ENCODE peak calls at places on chromosomes 2 and 18, in ten cellular contexts. K is heart right ventricle; F is A549; B is AG04450; S is upper lobe of right lung; M is right atrium auricular region; Z is astrocyte; I is CD8-positive, alpha-beta T cell; V is K562; C is ovary. D is an unnamed sample.

GRCh38 chr18:159037-159652 is 788 bp downstream of the USP14 start:
- DNase-seq in K (no peak), C (no peak), V (no peak), Z (no peak), S (no peak), I (no peak), M (no peak), B (no peak), F (peak; percentile 18), D (no peak)

GRCh38 chr2:9813312-9814128 is 29.8 kb upstream of the TAF1B start:
- DNase-seq in S (peak; percentile 84), V (peak; percentile 87), Z (no peak), I (peak; percentile 34), K (peak; percentile 76), M (peak; percentile 77), F (peak; percentile 64), B (no peak), C (peak; percentile 83), D (peak; percentile 77)

GRCh38 chr2:216159646-216160045 is 50.5 kb downstream of the XRCC5 start:
- DNase-seq in F (no peak), V (no peak), I (no peak), M (no peak), K (no peak), B (no peak), C (no peak), S (no peak), Z (no peak), D (no peak)

GRCh38 chr2:25473758-25474335 is 132.1 kb upstream of the DNMT3A start:
- DNase-seq in F (no peak), C (peak; percentile 65), K (peak; percentile 20), S (no peak), M (no peak), Z (no peak), I (no peak), V (no peak), B (no peak), D (no peak)

GRCh38 chr18:46429649-46430224 is 227.3 kb downstream of the LOXHD1 start:
- DNase-seq in S (no peak), C (no peak), M (no peak), K (no peak), F (no peak), B (no peak), I (no peak), Z (no peak), V (no peak), D (no peak)

GRCh38 chr2:23555944-23556343 is 171.0 kb downstream of the KLHL29 start:
- DNase-seq in K (no peak), Z (no peak), I (no peak), B (no peak), F (no peak), V (no peak), C (no peak), M (no peak), S (no peak), D (no peak)

GRCh38 chr18:30280861-30281470 is 761.6 kb downstream of the DSC3 start:
- DNase-seq in I (no peak), B (peak; percentile 1), Z (peak; percentile 21), C (no peak), F (peak; percentile 31), M (no peak), V (peak; percentile 23), S (no peak), K (no peak), D (no peak)

GRCh38 chr2:105038383-105039061 is 653 bp downstream of the MRPS9 start:
- DNase-seq in C (no peak), M (no peak), I (no peak), Z (no peak), S (no peak), B (no peak), K (no peak), V (no peak), F (peak; percentile 1), D (no peak)

GRCh38 chr2:127656569-127657231 is 10.7 kb downstream of the GPR17 start:
- DNase-seq in Z (no peak), M (no peak), V (no peak), S (no peak), B (no peak), C (no peak), I (no peak), K (peak; percentile 32), F (no peak), D (peak; percentile 58)

GRCh38 chr18:80196528-80197320 is 50.6 kb downstream of the PARD6G start:
- DNase-seq in K (no peak), Z (peak; percentile 52), M (peak; percentile 53), C (no peak), B (no peak), F (no peak), I (no peak), S (no peak), V (no peak), D (no peak)

GRCh38 chr18:80198391-80198790 is 48.9 kb downstream of the PARD6G start:
- DNase-seq in I (no peak), Z (no peak), V (no peak), M (peak; percentile 21), K (no peak), S (no peak), B (no peak), F (no peak), C (no peak), D (no peak)

GRCh38 chr18:80194874-80195570 is 52.3 kb downstream of the PARD6G start:
- DNase-seq in B (no peak), C (no peak), F (no peak), Z (no peak), K (no peak), I (no peak), V (no peak), S (no peak), M (peak; percentile 56), D (no peak)

GRCh38 chr18:80198994-80199748 is 48.1 kb downstream of the PARD6G start:
- DNase-seq in S (no peak), Z (no peak), B (no peak), K (no peak), V (no peak), M (no peak), F (no peak), I (no peak), C (no peak), D (no peak)

DNA sequence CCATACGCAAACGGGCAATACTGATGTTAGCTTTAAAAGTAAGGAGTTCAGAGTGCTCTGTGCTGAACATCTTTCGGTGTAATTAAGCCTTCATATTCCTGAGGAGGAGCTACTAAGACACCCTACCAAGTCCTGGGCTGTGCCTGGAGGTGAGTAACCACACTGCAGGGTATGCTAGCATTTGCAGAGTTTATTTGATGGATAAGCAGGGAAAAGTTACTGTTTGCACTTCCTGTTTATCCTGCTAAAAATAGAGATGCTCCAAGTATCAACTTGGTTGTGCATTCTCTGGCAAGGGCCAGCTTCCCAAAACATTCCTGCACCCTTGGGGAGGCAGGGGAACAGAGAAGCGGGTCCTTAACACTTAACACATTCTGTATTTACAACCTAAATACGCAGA is 49.8 kb downstream of the PARD6G start:
- DNase-seq in S (no peak), I (no peak), M (peak; percentile 9), K (no peak), V (no peak), F (no peak), Z (no peak), B (no peak), C (no peak), D (no peak)
- TF ChIP-seq CTCF in S (no peak), I (no peak), M (no peak), K (no peak), V (no peak), F (no peak), Z (no peak), B (no peak), C (no peak), D (no peak)

DNA sequence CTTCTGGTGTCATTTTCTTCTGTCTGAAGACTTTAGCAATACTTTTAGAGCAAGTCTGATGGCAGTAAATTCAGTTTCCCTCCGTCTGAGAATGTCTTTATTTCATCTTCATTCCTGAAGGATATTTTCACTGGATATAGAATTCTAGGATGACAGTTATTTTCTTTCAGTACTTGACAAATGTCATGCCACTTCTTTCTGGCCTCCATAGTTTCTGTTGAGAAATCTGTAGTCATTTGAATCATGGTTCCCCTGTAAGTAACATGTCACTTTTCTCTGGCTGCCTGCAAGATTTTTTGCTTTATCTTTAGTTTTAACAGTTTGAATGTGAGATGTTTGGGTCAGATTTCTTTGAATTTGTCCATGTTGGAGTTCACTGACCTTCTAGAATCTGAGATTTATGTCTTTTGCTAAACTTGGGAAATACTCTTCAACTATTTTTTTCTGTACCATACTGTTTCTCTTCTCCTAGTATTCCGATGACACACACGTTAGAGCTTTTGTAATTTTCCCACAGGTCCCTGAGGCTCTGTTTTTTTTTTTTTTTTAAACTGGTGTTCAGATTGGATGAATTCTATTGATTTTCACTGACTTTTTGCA is 30.2 kb downstream of the RMND5A start:
- DNase-seq in S (no peak), B (no peak), K (no peak), M (no peak), I (no peak), C (no peak), F (peak; percentile 51), Z (no peak), V (no peak), D (no peak)
- TF ChIP-seq CTCF in S (no peak), B (no peak), K (no peak), M (no peak), I (no peak), C (no peak), F (no peak), Z (no peak), V (no peak), D (no peak)

DNA sequence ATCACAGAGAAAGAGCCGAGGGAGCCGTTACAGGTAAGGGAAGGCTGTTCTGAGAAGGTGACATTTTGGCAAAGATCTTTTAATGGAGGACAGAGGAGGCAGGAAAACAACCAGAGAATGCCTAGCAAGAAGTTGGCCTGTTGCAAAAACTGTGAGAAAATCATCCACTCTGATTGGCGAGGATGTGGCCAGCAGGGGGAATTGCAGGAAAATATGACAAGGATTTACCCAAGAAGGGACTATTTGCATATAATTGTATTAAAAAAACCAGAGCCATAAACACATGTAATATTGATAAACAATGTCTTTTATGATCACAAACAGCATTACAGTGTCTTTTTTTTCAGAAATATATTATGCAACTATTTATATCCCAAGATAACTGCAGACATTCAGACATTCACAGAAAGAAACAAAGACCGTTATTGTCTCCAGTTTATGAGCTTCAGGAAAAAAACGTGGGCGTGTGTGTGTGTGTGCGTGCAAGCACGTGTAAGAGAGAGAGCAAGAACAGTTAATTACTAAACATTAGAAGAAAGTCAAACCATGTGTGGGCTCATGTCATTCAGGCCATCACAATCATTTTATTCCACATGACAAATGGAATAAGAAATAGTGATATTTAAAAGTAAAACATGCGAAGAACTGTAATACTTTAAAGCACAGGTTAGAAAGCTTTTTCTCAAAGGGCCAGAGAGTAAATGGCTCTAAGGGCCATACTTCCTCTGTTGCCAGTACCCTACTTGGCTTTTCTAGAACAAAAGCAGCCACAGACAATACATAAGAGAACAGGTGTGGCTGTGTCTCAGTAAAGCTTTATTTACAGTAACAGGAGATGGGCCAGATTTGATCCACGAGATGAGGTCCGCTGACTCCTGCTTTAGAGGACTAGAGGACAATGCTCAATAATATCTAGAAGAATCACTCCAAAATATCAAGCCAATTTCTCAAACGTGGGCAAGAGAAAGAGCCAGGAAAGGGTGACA is 324.1 kb downstream of the DLGAP1 start:
- DNase-seq in K (no peak), B (no peak), I (no peak), V (no peak), S (no peak), Z (no peak), C (no peak), M (no peak), F (no peak), D (no peak)
- TF ChIP-seq CTCF in K (no peak), B (peak; percentile 10), I (no peak), V (no peak), S (no peak), Z (no peak), C (no peak), M (no peak), F (no peak), D (no peak)

GRCh38 chr2:16218651-16219050 is 278.3 kb downstream of the MYCN start:
- DNase-seq in B (no peak), Z (no peak), C (no peak), F (peak; percentile 29), V (peak; percentile 17), S (peak; percentile 60), K (no peak), M (no peak), I (no peak), D (peak; percentile 16)
- TF ChIP-seq CTCF in B (no peak), Z (no peak), C (no peak), F (peak; percentile 34), V (peak; percentile 51), S (peak; percentile 26), K (peak; percentile 54), M (no peak), I (no peak), D (no peak)